ENCODE peak calls at places on chromosome 16, in six cellular contexts. One of them, this sample, is unnamed. For H3K4me1, the result is how much of the 10 kb centered on the place peaks cover.

GRCh38 chr16:58119509-58119845 is 9.7 kb downstream of the CFAP20 start:
- DNase-seq in sigmoid colon: no peak
- DNase-seq in left ventricle myocardium inferior: no peak
- DNase-seq in uterus: no peak
- DNase-seq in kidney: no peak
- DNase-seq in left lung: no peak
- DNase-seq in this sample: no peak

GRCh38 chr16:81462683-81463082 is 18.1 kb downstream of the CMIP start:
- DNase-seq in sigmoid colon: no peak
- DNase-seq in left ventricle myocardium inferior: no peak
- DNase-seq in uterus: no peak
- DNase-seq in kidney: peak
- DNase-seq in left lung: no peak
- DNase-seq in this sample: no peak

GRCh38 chr16:4303973-4304372 is 11.9 kb upstream of the GLIS2 start:
- DNase-seq in sigmoid colon: no peak
- DNase-seq in left ventricle myocardium inferior: no peak
- DNase-seq in uterus: no peak
- DNase-seq in kidney: no peak
- DNase-seq in left lung: no peak
- DNase-seq in this sample: no peak

GRCh38 chr16:47460301-47460754 is 535 bp downstream of the ITFG1 start:
- DNase-seq in sigmoid colon: no peak
- DNase-seq in left ventricle myocardium inferior: no peak
- DNase-seq in uterus: no peak
- DNase-seq in kidney: no peak
- DNase-seq in left lung: no peak
- DNase-seq in this sample: no peak

GRCh38 chr16:11742041-11742535 is 569 bp downstream of the TXNDC11 start:
- DNase-seq in sigmoid colon: peak
- DNase-seq in left ventricle myocardium inferior: peak
- DNase-seq in uterus: peak
- DNase-seq in kidney: peak
- DNase-seq in left lung: no peak
- DNase-seq in this sample: peak

GRCh38 chr16:16144416-16144815 is 78.9 kb downstream of the ABCC6 start:
- DNase-seq in sigmoid colon: no peak
- DNase-seq in left ventricle myocardium inferior: no peak
- DNase-seq in uterus: no peak
- DNase-seq in kidney: no peak
- DNase-seq in left lung: no peak
- DNase-seq in this sample: no peak

GRCh38 chr16:89796104-89796503 is 20.3 kb downstream of the FANCA start:
- DNase-seq in sigmoid colon: no peak
- DNase-seq in left ventricle myocardium inferior: no peak
- DNase-seq in uterus: no peak
- DNase-seq in kidney: no peak
- DNase-seq in left lung: peak
- DNase-seq in this sample: no peak

GRCh38 chr16:4498546-4499195 is 22.5 kb downstream of the HMOX2 start:
- DNase-seq in sigmoid colon: no peak
- DNase-seq in left ventricle myocardium inferior: no peak
- DNase-seq in uterus: no peak
- DNase-seq in kidney: no peak
- DNase-seq in left lung: no peak
- DNase-seq in this sample: no peak

GRCh38 chr16:24775455-24775854 is 46.0 kb downstream of the TNRC6A start:
- DNase-seq in sigmoid colon: peak
- DNase-seq in left ventricle myocardium inferior: no peak
- DNase-seq in uterus: peak
- DNase-seq in kidney: no peak
- DNase-seq in left lung: no peak
- DNase-seq in this sample: no peak

GRCh38 chr16:55815320-55815719 is 17.6 kb downstream of the CES1 start:
- DNase-seq in sigmoid colon: no peak
- DNase-seq in left ventricle myocardium inferior: no peak
- DNase-seq in uterus: no peak
- DNase-seq in kidney: no peak
- DNase-seq in left lung: no peak
- DNase-seq in this sample: peak

GRCh38 chr16:82630688-82631087 is 3.9 kb downstream of the CDH13 start:
- DNase-seq in sigmoid colon: peak
- DNase-seq in left ventricle myocardium inferior: no peak
- DNase-seq in uterus: no peak
- DNase-seq in kidney: no peak
- DNase-seq in left lung: no peak
- DNase-seq in this sample: no peak

GRCh38 chr16:89120281-89120680 is 26.6 kb downstream of the ACSF3 start:
- DNase-seq in sigmoid colon: no peak
- DNase-seq in left ventricle myocardium inferior: peak
- DNase-seq in uterus: no peak
- DNase-seq in kidney: peak
- DNase-seq in left lung: peak
- DNase-seq in this sample: no peak

GRCh38 chr16:67164599-67165061 is at the start of gene HSF4:
- DNase-seq in sigmoid colon: peak
- DNase-seq in left ventricle myocardium inferior: peak
- DNase-seq in uterus: no peak
- DNase-seq in kidney: peak
- DNase-seq in left lung: peak
- DNase-seq in this sample: no peak

GRCh38 chr16:11052080-11052808 is 107.9 kb downstream of the CLEC16A start:
- DNase-seq in sigmoid colon: peak
- DNase-seq in left ventricle myocardium inferior: no peak
- DNase-seq in uterus: no peak
- DNase-seq in kidney: no peak
- DNase-seq in left lung: no peak
- DNase-seq in this sample: no peak

GRCh38 chr16:17298238-17298637 is 172.5 kb downstream of the XYLT1 start:
- DNase-seq in sigmoid colon: no peak
- DNase-seq in left ventricle myocardium inferior: no peak
- DNase-seq in uterus: no peak
- DNase-seq in kidney: no peak
- DNase-seq in left lung: no peak
- DNase-seq in this sample: no peak

GRCh38 chr16:75292691-75293090 is 41.3 kb upstream of the BCAR1 start:
- DNase-seq in sigmoid colon: no peak
- DNase-seq in left ventricle myocardium inferior: no peak
- DNase-seq in uterus: no peak
- DNase-seq in kidney: no peak
- DNase-seq in left lung: no peak
- DNase-seq in this sample: no peak

GRCh38 chr16:82796047-82796446 is 169.3 kb downstream of the CDH13 start:
- DNase-seq in sigmoid colon: no peak
- DNase-seq in left ventricle myocardium inferior: no peak
- DNase-seq in uterus: no peak
- DNase-seq in kidney: no peak
- DNase-seq in left lung: no peak
- DNase-seq in this sample: no peak

GRCh38 chr16:20326336-20326735 is 977 bp downstream of the GP2 start:
- DNase-seq in sigmoid colon: no peak
- DNase-seq in left ventricle myocardium inferior: no peak
- DNase-seq in uterus: no peak
- DNase-seq in kidney: no peak
- DNase-seq in left lung: no peak
- DNase-seq in this sample: no peak

GRCh38 chr16:88951989-88952388 is 25.0 kb downstream of the CBFA2T3 start:
- DNase-seq in sigmoid colon: no peak
- DNase-seq in left ventricle myocardium inferior: no peak
- DNase-seq in uterus: no peak
- DNase-seq in kidney: no peak
- DNase-seq in left lung: no peak
- DNase-seq in this sample: no peak

GRCh38 chr16:12403746-12404658 is 399.7 kb downstream of the CPPED1 start:
- DNase-seq in sigmoid colon: no peak
- DNase-seq in left ventricle myocardium inferior: no peak
- DNase-seq in uterus: no peak
- DNase-seq in kidney: no peak
- DNase-seq in left lung: no peak
- DNase-seq in this sample: no peak

GRCh38 chr16:69773255-69773947 is 11.3 kb downstream of the WWP2 start:
- DNase-seq in sigmoid colon: no peak
- DNase-seq in left ventricle myocardium inferior: no peak
- DNase-seq in uterus: no peak
- DNase-seq in kidney: no peak
- DNase-seq in left lung: no peak
- DNase-seq in this sample: no peak

GRCh38 chr16:65961491-65962143 is 404.9 kb upstream of the CDH5 start:
- DNase-seq in sigmoid colon: no peak
- DNase-seq in left ventricle myocardium inferior: no peak
- DNase-seq in uterus: no peak
- DNase-seq in kidney: no peak
- DNase-seq in left lung: no peak
- DNase-seq in this sample: no peak

GRCh38 chr16:30132591-30132990 is 9.6 kb upstream of the MAPK3 start:
- DNase-seq in sigmoid colon: no peak
- DNase-seq in left ventricle myocardium inferior: no peak
- DNase-seq in uterus: no peak
- DNase-seq in kidney: no peak
- DNase-seq in left lung: no peak
- DNase-seq in this sample: no peak

GRCh38 chr16:25411376-25412081 is 153.9 kb upstream of the ZKSCAN2 start:
- DNase-seq in sigmoid colon: no peak
- DNase-seq in left ventricle myocardium inferior: no peak
- DNase-seq in uterus: no peak
- DNase-seq in kidney: no peak
- DNase-seq in left lung: no peak
- DNase-seq in this sample: no peak

GRCh38 chr16:77169650-77170236 is 21.2 kb upstream of the MON1B start:
- DNase-seq in sigmoid colon: no peak
- DNase-seq in left ventricle myocardium inferior: no peak
- DNase-seq in uterus: no peak
- DNase-seq in kidney: no peak
- DNase-seq in left lung: no peak
- DNase-seq in this sample: no peak

GRCh38 chr16:2213817-2214720 is 571 bp downstream of the PGP start:
- DNase-seq in sigmoid colon: no peak
- DNase-seq in left ventricle myocardium inferior: no peak
- DNase-seq in uterus: no peak
- DNase-seq in kidney: peak
- DNase-seq in left lung: peak
- DNase-seq in this sample: no peak
- TF ChIP-seq CTCF in sigmoid colon: no peak
- TF ChIP-seq CTCF in left ventricle myocardium inferior: no peak
- TF ChIP-seq CTCF in uterus: no peak
- TF ChIP-seq CTCF in kidney: no peak
- TF ChIP-seq CTCF in left lung: no peak
- TF ChIP-seq CTCF in this sample: no peak

GRCh38 chr16:50653633-50654524 is 27.2 kb downstream of the SNX20 start:
- DNase-seq in sigmoid colon: no peak
- DNase-seq in left ventricle myocardium inferior: no peak
- DNase-seq in uterus: no peak
- DNase-seq in kidney: peak
- DNase-seq in left lung: no peak
- DNase-seq in this sample: no peak
- H3K4me1 ChIP-seq in sigmoid colon: under half
- H3K4me1 ChIP-seq in left ventricle myocardium inferior: under half
- H3K4me1 ChIP-seq in uterus: under half
- H3K4me1 ChIP-seq in kidney: under half
- H3K4me1 ChIP-seq in left lung: under half
- H3K4me1 ChIP-seq in this sample: under half

GRCh38 chr16:23371368-23371767 is 69.3 kb downstream of the SCNN1B start:
- DNase-seq in sigmoid colon: no peak
- DNase-seq in left ventricle myocardium inferior: no peak
- DNase-seq in uterus: no peak
- DNase-seq in kidney: peak
- DNase-seq in left lung: no peak
- DNase-seq in this sample: no peak
- TF ChIP-seq CTCF in sigmoid colon: no peak
- TF ChIP-seq CTCF in left ventricle myocardium inferior: no peak
- TF ChIP-seq CTCF in uterus: no peak
- TF ChIP-seq CTCF in kidney: no peak
- TF ChIP-seq CTCF in left lung: no peak
- TF ChIP-seq CTCF in this sample: no peak

GRCh38 chr16:85531516-85531915 is 81.6 kb upstream of the GSE1 start:
- DNase-seq in sigmoid colon: no peak
- DNase-seq in left ventricle myocardium inferior: no peak
- DNase-seq in uterus: no peak
- DNase-seq in kidney: peak
- DNase-seq in left lung: peak
- DNase-seq in this sample: no peak
- H3K4me1 ChIP-seq in sigmoid colon: under half
- H3K4me1 ChIP-seq in left ventricle myocardium inferior: half or more
- H3K4me1 ChIP-seq in uterus: under half
- H3K4me1 ChIP-seq in kidney: under half
- H3K4me1 ChIP-seq in left lung: under half
- H3K4me1 ChIP-seq in this sample: under half

GRCh38 chr16:85979605-85980004 is 80.6 kb downstream of the IRF8 start:
- DNase-seq in sigmoid colon: no peak
- DNase-seq in left ventricle myocardium inferior: no peak
- DNase-seq in uterus: no peak
- DNase-seq in kidney: no peak
- DNase-seq in left lung: no peak
- DNase-seq in this sample: no peak
- TF ChIP-seq CTCF in sigmoid colon: no peak
- TF ChIP-seq CTCF in left ventricle myocardium inferior: no peak
- TF ChIP-seq CTCF in uterus: no peak
- TF ChIP-seq CTCF in kidney: no peak
- TF ChIP-seq CTCF in left lung: no peak
- TF ChIP-seq CTCF in this sample: no peak

DNA sequence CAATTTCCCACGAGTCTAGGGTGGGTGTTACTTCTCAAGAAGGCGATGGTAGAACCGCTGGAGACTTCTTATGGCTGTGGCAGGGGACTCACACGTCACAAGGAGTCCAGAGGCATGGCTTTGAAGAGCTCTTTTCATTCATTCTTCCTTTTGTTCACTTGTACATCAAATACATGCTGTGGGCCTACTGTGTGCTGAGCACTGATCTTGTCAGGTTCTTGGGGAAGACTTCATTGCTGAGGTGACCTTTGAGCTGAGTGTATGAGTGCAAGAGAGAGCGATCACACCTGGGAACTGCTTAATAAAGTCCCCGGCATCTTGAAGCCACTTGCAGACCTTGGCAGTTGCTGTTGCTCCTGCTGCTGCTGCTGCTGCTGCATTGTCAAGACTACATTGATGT is 111.7 kb downstream of the WWOX start:
- DNase-seq in sigmoid colon: no peak
- DNase-seq in left ventricle myocardium inferior: no peak
- DNase-seq in uterus: no peak
- DNase-seq in kidney: no peak
- DNase-seq in left lung: no peak
- DNase-seq in this sample: no peak
- H3K4me1 ChIP-seq in sigmoid colon: under half
- H3K4me1 ChIP-seq in left ventricle myocardium inferior: under half
- H3K4me1 ChIP-seq in uterus: under half
- H3K4me1 ChIP-seq in kidney: under half
- H3K4me1 ChIP-seq in left lung: under half
- H3K4me1 ChIP-seq in this sample: under half

This sample was measured in RWPE2.